ENCODE peak calls at places on chromosomes 13 and 19, in four cellular contexts. K, G, E and R are unnamed samples.

GRCh38 chr13:39493966-39494365 is 109.0 kb downstream of the LHFPL6 start:
- DNase-seq in G (no peak), E (no peak), K (no peak), R (no peak)

GRCh38 chr13:30866692-30867669 is 39.1 kb upstream of the MEDAG start:
- DNase-seq in E (no peak), K (peak), G (no peak), R (no peak)

GRCh38 chr19:30046522-30046921 is 104.5 kb downstream of the URI1 start:
- DNase-seq in E (no peak), G (no peak), K (no peak), R (no peak)

GRCh38 chr13:39811696-39812095 is 156.2 kb downstream of the COG6 start:
- DNase-seq in K (no peak), E (no peak), G (no peak), R (no peak)

GRCh38 chr13:88071371-88071770 is 400.2 kb downstream of the SLITRK5 start:
- DNase-seq in G (no peak), E (no peak), K (no peak), R (no peak)

GRCh38 chr13:33087091-33087490 is 70.9 kb downstream of the KL start:
- DNase-seq in K (no peak), E (no peak), G (no peak), R (no peak)

GRCh38 chr13:48839171-48839570 is 136.5 kb upstream of the FNDC3A start:
- DNase-seq in G (no peak), E (no peak), K (no peak), R (no peak)

GRCh38 chr19:58325623-58326022 is 1.2 kb upstream of the ZSCAN22 start:
- DNase-seq in G (no peak), K (no peak), E (no peak), R (no peak)

GRCh38 chr19:1221141-1221903 is 15.7 kb downstream of the STK11 start:
- DNase-seq in K (peak), G (no peak), E (peak), R (peak)

GRCh38 chr19:13284929-13285928 is 135.0 kb downstream of the IER2 start:
- DNase-seq in E (no peak), G (no peak), K (no peak), R (no peak)

GRCh38 chr19:17854061-17854460 is 5.6 kb upstream of the RPL18A start:
- DNase-seq in G (no peak), E (no peak), K (no peak), R (no peak)

GRCh38 chr19:8460516-8461298 is 15.9 kb downstream of the HNRNPM start:
- DNase-seq in G (no peak), K (no peak), E (no peak), R (no peak)

GRCh38 chr19:53813996-53814395 is 10.1 kb downstream of the NLRP12 start:
- DNase-seq in E (no peak), G (no peak), K (no peak), R (no peak)

GRCh38 chr13:40596484-40596883 is 70.0 kb downstream of the FOXO1 start:
- DNase-seq in K (no peak), E (no peak), G (no peak), R (no peak)

GRCh38 chr13:73451120-73452029 is 392.6 kb downstream of the KLF5 start:
- DNase-seq in G (no peak), E (no peak), K (no peak), R (no peak)

GRCh38 chr13:105272660-105273631 is 1262.5 kb downstream of the EFNB2 start:
- DNase-seq in E (no peak), G (no peak), K (no peak), R (no peak)

GRCh38 chr13:24083141-24083540 is 77.4 kb upstream of the SPATA13 start:
- DNase-seq in K (no peak), E (peak), G (no peak), R (no peak)

GRCh38 chr13:52975969-52976368 is 52.6 kb upstream of the OLFM4 start:
- DNase-seq in K (no peak), E (no peak), G (no peak), R (no peak)

GRCh38 chr13:110683921-110684320 is 22.0 kb downstream of the CARS2 start:
- DNase-seq in E (no peak), G (no peak), K (no peak), R (no peak)

GRCh38 chr13:106503730-106504129 is 31.7 kb downstream of the EFNB2 start:
- DNase-seq in K (no peak), E (no peak), G (no peak), R (no peak)

GRCh38 chr13:51714663-51715168 is 89.2 kb downstream of the DHRS12 start:
- DNase-seq in E (no peak), G (no peak), K (no peak), R (no peak)

GRCh38 chr13:76759877-76760276 is 126.3 kb downstream of the KCTD12 start:
- DNase-seq in K (no peak), E (no peak), G (no peak), R (no peak)

GRCh38 chr13:79662882-79663281 is 181.9 kb downstream of the NDFIP2 start:
- DNase-seq in E (no peak), K (no peak), G (no peak), R (no peak)

GRCh38 chr19:46192990-46193650 is 36.4 kb upstream of the IGFL1 start:
- DNase-seq in G (no peak), K (no peak), E (no peak), R (peak)

GRCh38 chr13:92991687-92992086 is 234.9 kb upstream of the GPC6 start:
- DNase-seq in K (no peak), E (no peak), G (no peak), R (no peak)

GRCh38 chr13:113120300-113121182 is 2.1 kb upstream of the F10 start:
- DNase-seq in E (no peak), K (no peak), G (no peak), R (peak)

GRCh38 chr19:16566161-16566560 is 6.1 kb downstream of the SLC35E1 start:
- DNase-seq in E (no peak), G (no peak), K (no peak), R (no peak)

GRCh38 chr19:2049741-2050348 is 1.2 kb downstream of the MKNK2 start:
- DNase-seq in G (no peak), K (peak), E (peak), R (peak)

GRCh38 chr13:37059136-37059847 is at the start of gene SUPT20H:
- DNase-seq in K (peak), E (peak), G (peak), R (peak)

GRCh38 chr13:109145631-109146030 is 516.2 kb downstream of the MYO16 start:
- DNase-seq in G (peak), K (no peak), E (peak), R (no peak)

GRCh38 chr13:19984430-19985218 is 26.1 kb downstream of the ZMYM2 start:
- DNase-seq in K (no peak), E (no peak), G (peak), R (no peak)

GRCh38 chr19:3065675-3066357 is 3.5 kb upstream of the TLE5 start:
- DNase-seq in E (peak), G (no peak), K (no peak), R (no peak)

GRCh38 chr13:51697181-51697580 is 106.8 kb downstream of the DHRS12 start:
- DNase-seq in K (no peak), G (no peak), E (no peak), R (no peak)

GRCh38 chr13:100443278-100443997 is 145.2 kb downstream of the GGACT start:
- DNase-seq in K (no peak), E (no peak), G (no peak), R (no peak)

GRCh38 chr13:100440756-100441421 is 147.7 kb downstream of the GGACT start:
- DNase-seq in K (no peak), E (no peak), G (no peak), R (no peak)

GRCh38 chr13:100439247-100439955 is 149.2 kb downstream of the GGACT start:
- DNase-seq in G (no peak), K (no peak), E (no peak), R (no peak)

GRCh38 chr13:100443998-100444328 is 144.6 kb downstream of the GGACT start:
- DNase-seq in E (no peak), G (no peak), K (no peak), R (no peak)

DNA sequence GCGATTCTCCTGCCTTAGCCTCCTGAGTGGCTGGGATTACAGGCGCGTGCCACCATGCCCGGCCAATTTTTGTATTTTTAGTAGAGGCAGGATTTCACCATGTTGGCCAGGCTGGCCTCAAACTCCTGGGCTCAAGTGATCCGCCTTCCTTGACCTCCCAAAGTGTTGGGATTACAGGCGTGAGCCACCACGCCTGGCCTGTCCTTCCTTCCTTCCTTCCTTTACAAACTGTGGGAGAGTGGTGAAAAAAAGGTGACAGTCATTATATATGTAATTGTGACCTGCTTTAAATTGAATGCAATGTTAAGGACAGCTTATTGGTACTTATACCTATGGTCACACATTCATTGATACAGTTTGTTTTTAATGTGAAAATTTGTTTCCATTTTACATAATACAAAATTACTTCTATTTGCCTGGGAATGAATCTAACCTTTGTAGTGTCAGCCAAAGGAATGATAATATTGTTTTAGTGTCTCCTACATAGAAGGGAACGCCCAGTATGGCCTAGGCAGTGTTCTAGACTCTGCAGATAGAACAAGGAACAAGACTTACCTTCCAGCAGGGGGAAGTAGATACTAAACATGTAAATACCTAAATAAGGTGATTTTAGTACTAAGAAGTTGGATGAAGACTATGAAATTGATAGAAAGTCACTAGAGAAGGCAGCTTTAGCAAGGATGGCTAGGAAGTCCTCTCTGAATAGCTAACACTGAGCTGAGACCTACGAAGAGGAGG is 146.3 kb downstream of the GGACT start:
- DNase-seq in E (no peak), G (no peak), K (no peak), R (no peak)
- TF ChIP-seq CTCF in E (no peak), G (peak), K (no peak), R (no peak)

GRCh38 chr19:48862827-48863226 is 5.6 kb downstream of the PLEKHA4 start:
- DNase-seq in K (no peak), G (no peak), E (no peak), R (no peak)

GRCh38 chr19:48856921-48857320 is 11.5 kb downstream of the PLEKHA4 start:
- DNase-seq in E (no peak), G (no peak), K (no peak), R (no peak)

GRCh38 chr19:48859711-48860572 is 8.5 kb downstream of the PLEKHA4 start:
- DNase-seq in E (peak), K (no peak), G (no peak), R (peak)

GRCh38 chr19:48861313-48861712 is 7.1 kb downstream of the PLEKHA4 start:
- DNase-seq in K (no peak), E (no peak), G (no peak), R (no peak)

GRCh38 chr19:48858984-48859710 is 9.3 kb downstream of the PLEKHA4 start:
- DNase-seq in G (no peak), K (peak), E (peak), R (no peak)
- H3K4me3 ChIP-seq in G (no peak), K (no peak), E (no peak), R (no peak)

GRCh38 chr19:39411832-39412099 is 703 bp upstream of the PLEKHG2 start:
- DNase-seq in K (peak), G (peak), E (peak), R (peak)
- TF ChIP-seq POLR2A in K (no peak), G (no peak), E (no peak), R (no peak)

DNA sequence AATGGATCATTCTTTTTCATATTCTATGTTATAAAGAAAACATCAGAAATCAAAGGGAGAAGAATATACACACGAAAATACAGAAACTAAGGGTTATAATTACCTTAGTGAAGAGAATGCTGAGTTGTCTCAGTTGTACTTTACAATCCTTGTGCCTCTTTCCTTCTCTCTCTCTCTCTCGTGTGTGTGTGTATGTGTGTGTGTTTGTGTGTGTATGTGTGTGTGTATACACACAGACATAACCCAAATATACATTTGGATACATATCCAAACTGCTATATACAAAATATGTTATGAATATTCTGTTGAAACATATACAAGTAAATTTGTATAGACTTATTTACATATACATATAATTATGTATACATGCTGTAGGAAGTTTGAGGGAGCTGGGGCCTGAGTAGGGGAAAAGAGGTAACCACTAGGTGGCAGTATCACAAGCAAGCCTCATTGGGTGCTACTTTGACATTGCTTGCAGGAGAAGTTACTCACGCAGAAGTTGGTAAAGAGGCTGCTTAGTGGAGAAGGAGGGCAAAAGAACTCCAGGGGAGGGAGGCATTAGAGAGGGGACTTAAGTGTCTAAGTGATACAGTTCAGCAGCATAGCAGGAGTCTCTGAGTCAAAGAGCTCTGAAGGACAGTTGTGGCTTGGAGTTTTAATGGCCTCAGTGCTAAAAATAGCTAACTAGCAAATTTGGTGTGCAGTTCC is 465.1 kb upstream of the PCDH20 start:
- DNase-seq in K (no peak), G (peak), E (no peak), R (no peak)
- TF ChIP-seq CTCF in K (no peak), G (no peak), E (peak), R (peak)